ENCODE peak calls at places on chromosomes 13 and 19, in eight cellular contexts. One of them, this sample, is unnamed.

GRCh38 chr19:10228925-10229324 is 2.2 kb downstream of the S1PR2 start:
- DNase-seq in neural progenitor cell: peak
- DNase-seq in ovary: no peak
- DNase-seq in lower leg skin: no peak
- DNase-seq in choroid plexus epithelial cell: peak
- DNase-seq in kidney epithelial cell: no peak
- DNase-seq in aorta: no peak
- DNase-seq in GM23248: peak
- DNase-seq in this sample: no peak

GRCh38 chr19:46766569-46767317 is 20.5 kb upstream of the STRN4 start:
- DNase-seq in neural progenitor cell: peak
- DNase-seq in ovary: no peak
- DNase-seq in lower leg skin: no peak
- DNase-seq in choroid plexus epithelial cell: peak
- DNase-seq in kidney epithelial cell: no peak
- DNase-seq in aorta: peak
- DNase-seq in GM23248: peak
- DNase-seq in this sample: no peak

GRCh38 chr19:11752244-11752736 is 13.5 kb upstream of the ZNF823 start:
- DNase-seq in neural progenitor cell: no peak
- DNase-seq in ovary: no peak
- DNase-seq in lower leg skin: no peak
- DNase-seq in choroid plexus epithelial cell: no peak
- DNase-seq in kidney epithelial cell: no peak
- DNase-seq in aorta: no peak
- DNase-seq in GM23248: no peak
- DNase-seq in this sample: no peak

GRCh38 chr13:36029171-36029570 is 102.0 kb downstream of the DCLK1 start:
- DNase-seq in neural progenitor cell: no peak
- DNase-seq in ovary: no peak
- DNase-seq in lower leg skin: no peak
- DNase-seq in choroid plexus epithelial cell: peak
- DNase-seq in kidney epithelial cell: no peak
- DNase-seq in aorta: no peak
- DNase-seq in GM23248: peak
- DNase-seq in this sample: no peak

GRCh38 chr13:65133094-65133493 is 2097.0 kb downstream of the PCDH9 start:
- DNase-seq in neural progenitor cell: peak
- DNase-seq in ovary: no peak
- DNase-seq in lower leg skin: no peak
- DNase-seq in choroid plexus epithelial cell: no peak
- DNase-seq in kidney epithelial cell: no peak
- DNase-seq in aorta: no peak
- DNase-seq in GM23248: no peak
- DNase-seq in this sample: no peak

GRCh38 chr13:40987606-40988280 is 31.4 kb downstream of the ELF1 start:
- DNase-seq in neural progenitor cell: no peak
- DNase-seq in ovary: no peak
- DNase-seq in lower leg skin: no peak
- DNase-seq in choroid plexus epithelial cell: peak
- DNase-seq in kidney epithelial cell: no peak
- DNase-seq in aorta: no peak
- DNase-seq in GM23248: peak
- DNase-seq in this sample: no peak

GRCh38 chr13:95540848-95541247 is 11.7 kb upstream of the CLDN10 start:
- DNase-seq in neural progenitor cell: no peak
- DNase-seq in ovary: no peak
- DNase-seq in lower leg skin: no peak
- DNase-seq in choroid plexus epithelial cell: no peak
- DNase-seq in kidney epithelial cell: no peak
- DNase-seq in aorta: no peak
- DNase-seq in GM23248: no peak
- DNase-seq in this sample: no peak

GRCh38 chr13:113170503-113170902 is 12.1 kb downstream of the PROZ start:
- DNase-seq in neural progenitor cell: no peak
- DNase-seq in ovary: no peak
- DNase-seq in lower leg skin: peak
- DNase-seq in choroid plexus epithelial cell: no peak
- DNase-seq in kidney epithelial cell: no peak
- DNase-seq in aorta: no peak
- DNase-seq in GM23248: no peak
- DNase-seq in this sample: no peak

GRCh38 chr13:51564671-51565070 is 19.6 kb upstream of the WDFY2 start:
- DNase-seq in neural progenitor cell: no peak
- DNase-seq in ovary: no peak
- DNase-seq in lower leg skin: peak
- DNase-seq in choroid plexus epithelial cell: no peak
- DNase-seq in kidney epithelial cell: no peak
- DNase-seq in aorta: no peak
- DNase-seq in GM23248: no peak
- DNase-seq in this sample: no peak

GRCh38 chr19:8663920-8664670 is 33.7 kb downstream of the NFILZ start:
- DNase-seq in neural progenitor cell: no peak
- DNase-seq in ovary: no peak
- DNase-seq in lower leg skin: no peak
- DNase-seq in choroid plexus epithelial cell: no peak
- DNase-seq in kidney epithelial cell: no peak
- DNase-seq in aorta: peak
- DNase-seq in GM23248: no peak
- DNase-seq in this sample: no peak

GRCh38 chr13:94415484-94415883 is 64.0 kb downstream of the DCT start:
- DNase-seq in neural progenitor cell: peak
- DNase-seq in ovary: no peak
- DNase-seq in lower leg skin: no peak
- DNase-seq in choroid plexus epithelial cell: no peak
- DNase-seq in kidney epithelial cell: no peak
- DNase-seq in aorta: no peak
- DNase-seq in GM23248: no peak
- DNase-seq in this sample: no peak

GRCh38 chr13:39811051-39811450 is 155.6 kb downstream of the COG6 start:
- DNase-seq in neural progenitor cell: no peak
- DNase-seq in ovary: no peak
- DNase-seq in lower leg skin: no peak
- DNase-seq in choroid plexus epithelial cell: no peak
- DNase-seq in kidney epithelial cell: no peak
- DNase-seq in aorta: no peak
- DNase-seq in GM23248: no peak
- DNase-seq in this sample: no peak

GRCh38 chr13:90070362-90070761 is 1277.1 kb upstream of the MIR17HG start:
- DNase-seq in neural progenitor cell: no peak
- DNase-seq in ovary: no peak
- DNase-seq in lower leg skin: no peak
- DNase-seq in choroid plexus epithelial cell: peak
- DNase-seq in kidney epithelial cell: no peak
- DNase-seq in aorta: no peak
- DNase-seq in GM23248: peak
- DNase-seq in this sample: no peak

GRCh38 chr19:2446390-2446789 is 10.4 kb downstream of the LMNB2 start:
- DNase-seq in neural progenitor cell: no peak
- DNase-seq in ovary: no peak
- DNase-seq in lower leg skin: no peak
- DNase-seq in choroid plexus epithelial cell: no peak
- DNase-seq in kidney epithelial cell: no peak
- DNase-seq in aorta: no peak
- DNase-seq in GM23248: no peak
- DNase-seq in this sample: no peak

GRCh38 chr13:36377822-36378480 is 31.8 kb upstream of the SPART start:
- DNase-seq in neural progenitor cell: no peak
- DNase-seq in ovary: no peak
- DNase-seq in lower leg skin: no peak
- DNase-seq in choroid plexus epithelial cell: peak
- DNase-seq in kidney epithelial cell: no peak
- DNase-seq in aorta: no peak
- DNase-seq in GM23248: peak
- DNase-seq in this sample: peak

GRCh38 chr19:13098291-13099072 is 4.2 kb downstream of the LYL1 start:
- DNase-seq in neural progenitor cell: peak
- DNase-seq in ovary: peak
- DNase-seq in lower leg skin: no peak
- DNase-seq in choroid plexus epithelial cell: peak
- DNase-seq in kidney epithelial cell: no peak
- DNase-seq in aorta: no peak
- DNase-seq in GM23248: peak
- DNase-seq in this sample: no peak

GRCh38 chr19:11496391-11497163 is 9.1 kb downstream of the ZNF653 start:
- DNase-seq in neural progenitor cell: peak
- DNase-seq in ovary: peak
- DNase-seq in lower leg skin: peak
- DNase-seq in choroid plexus epithelial cell: peak
- DNase-seq in kidney epithelial cell: no peak
- DNase-seq in aorta: peak
- DNase-seq in GM23248: peak
- DNase-seq in this sample: peak

GRCh38 chr19:47778089-47778953 is at the start of gene SELENOW:
- DNase-seq in neural progenitor cell: peak
- DNase-seq in ovary: peak
- DNase-seq in lower leg skin: peak
- DNase-seq in choroid plexus epithelial cell: peak
- DNase-seq in kidney epithelial cell: no peak
- DNase-seq in aorta: peak
- DNase-seq in GM23248: peak
- DNase-seq in this sample: no peak

GRCh38 chr19:47779524-47780214 is 1.2 kb downstream of the SELENOW start:
- DNase-seq in neural progenitor cell: no peak
- DNase-seq in ovary: peak
- DNase-seq in lower leg skin: peak
- DNase-seq in choroid plexus epithelial cell: no peak
- DNase-seq in kidney epithelial cell: no peak
- DNase-seq in aorta: peak
- DNase-seq in GM23248: peak
- DNase-seq in this sample: no peak

GRCh38 chr19:47778954-47779351 is 450 bp downstream of the SELENOW start:
- DNase-seq in neural progenitor cell: peak
- DNase-seq in ovary: peak
- DNase-seq in lower leg skin: no peak
- DNase-seq in choroid plexus epithelial cell: peak
- DNase-seq in kidney epithelial cell: no peak
- DNase-seq in aorta: peak
- DNase-seq in GM23248: peak
- DNase-seq in this sample: no peak

GRCh38 chr19:47781590-47782318 is 3.3 kb downstream of the SELENOW start:
- DNase-seq in neural progenitor cell: no peak
- DNase-seq in ovary: peak
- DNase-seq in lower leg skin: no peak
- DNase-seq in choroid plexus epithelial cell: peak
- DNase-seq in kidney epithelial cell: no peak
- DNase-seq in aorta: no peak
- DNase-seq in GM23248: peak
- DNase-seq in this sample: no peak

GRCh38 chr19:47780215-47780551 is 1.7 kb downstream of the SELENOW start:
- DNase-seq in neural progenitor cell: no peak
- DNase-seq in ovary: no peak
- DNase-seq in lower leg skin: no peak
- DNase-seq in choroid plexus epithelial cell: no peak
- DNase-seq in kidney epithelial cell: no peak
- DNase-seq in aorta: no peak
- DNase-seq in GM23248: no peak
- DNase-seq in this sample: no peak
- H3K4me3 ChIP-seq in neural progenitor cell: peak
- H3K4me3 ChIP-seq in ovary: peak
- H3K4me3 ChIP-seq in lower leg skin: no peak
- H3K4me3 ChIP-seq in choroid plexus epithelial cell: peak
- H3K4me3 ChIP-seq in kidney epithelial cell: no peak
- H3K4me3 ChIP-seq in aorta: peak
- H3K4me3 ChIP-seq in GM23248: peak
- H3K4me3 ChIP-seq in this sample: peak

DNA sequence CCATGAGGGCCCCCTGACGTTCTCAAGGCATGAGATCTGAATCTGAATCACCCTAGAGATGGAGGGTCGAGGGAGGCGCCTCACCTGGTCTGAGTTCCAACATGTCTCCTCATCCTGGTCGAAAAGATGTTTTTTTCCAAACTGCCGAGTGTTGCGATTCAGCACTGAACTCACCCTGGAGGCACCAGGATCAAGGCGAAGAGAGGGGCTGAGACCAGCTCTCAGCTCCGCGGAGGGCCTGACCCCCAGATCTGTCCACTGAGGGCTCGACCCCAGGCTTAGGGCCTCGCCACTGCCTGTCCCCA is 555 bp downstream of the NR2C2AP start:
- DNase-seq in neural progenitor cell: peak
- DNase-seq in ovary: no peak
- DNase-seq in lower leg skin: no peak
- DNase-seq in choroid plexus epithelial cell: no peak
- DNase-seq in kidney epithelial cell: no peak
- DNase-seq in aorta: no peak
- DNase-seq in GM23248: peak
- DNase-seq in this sample: no peak
- H3K4me3 ChIP-seq in neural progenitor cell: peak
- H3K4me3 ChIP-seq in ovary: peak
- H3K4me3 ChIP-seq in lower leg skin: peak
- H3K4me3 ChIP-seq in choroid plexus epithelial cell: peak
- H3K4me3 ChIP-seq in kidney epithelial cell: peak
- H3K4me3 ChIP-seq in aorta: peak
- H3K4me3 ChIP-seq in GM23248: peak
- H3K4me3 ChIP-seq in this sample: peak

GRCh38 chr13:75507027-75508001 is 25.3 kb upstream of the TBC1D4 start:
- DNase-seq in neural progenitor cell: no peak
- DNase-seq in ovary: no peak
- DNase-seq in lower leg skin: no peak
- DNase-seq in choroid plexus epithelial cell: no peak
- DNase-seq in kidney epithelial cell: no peak
- DNase-seq in aorta: peak
- DNase-seq in GM23248: no peak
- DNase-seq in this sample: no peak
- H3K4me3 ChIP-seq in neural progenitor cell: no peak
- H3K4me3 ChIP-seq in ovary: no peak
- H3K4me3 ChIP-seq in lower leg skin: no peak
- H3K4me3 ChIP-seq in choroid plexus epithelial cell: no peak
- H3K4me3 ChIP-seq in kidney epithelial cell: no peak
- H3K4me3 ChIP-seq in aorta: no peak
- H3K4me3 ChIP-seq in GM23248: no peak
- H3K4me3 ChIP-seq in this sample: no peak

DNA sequence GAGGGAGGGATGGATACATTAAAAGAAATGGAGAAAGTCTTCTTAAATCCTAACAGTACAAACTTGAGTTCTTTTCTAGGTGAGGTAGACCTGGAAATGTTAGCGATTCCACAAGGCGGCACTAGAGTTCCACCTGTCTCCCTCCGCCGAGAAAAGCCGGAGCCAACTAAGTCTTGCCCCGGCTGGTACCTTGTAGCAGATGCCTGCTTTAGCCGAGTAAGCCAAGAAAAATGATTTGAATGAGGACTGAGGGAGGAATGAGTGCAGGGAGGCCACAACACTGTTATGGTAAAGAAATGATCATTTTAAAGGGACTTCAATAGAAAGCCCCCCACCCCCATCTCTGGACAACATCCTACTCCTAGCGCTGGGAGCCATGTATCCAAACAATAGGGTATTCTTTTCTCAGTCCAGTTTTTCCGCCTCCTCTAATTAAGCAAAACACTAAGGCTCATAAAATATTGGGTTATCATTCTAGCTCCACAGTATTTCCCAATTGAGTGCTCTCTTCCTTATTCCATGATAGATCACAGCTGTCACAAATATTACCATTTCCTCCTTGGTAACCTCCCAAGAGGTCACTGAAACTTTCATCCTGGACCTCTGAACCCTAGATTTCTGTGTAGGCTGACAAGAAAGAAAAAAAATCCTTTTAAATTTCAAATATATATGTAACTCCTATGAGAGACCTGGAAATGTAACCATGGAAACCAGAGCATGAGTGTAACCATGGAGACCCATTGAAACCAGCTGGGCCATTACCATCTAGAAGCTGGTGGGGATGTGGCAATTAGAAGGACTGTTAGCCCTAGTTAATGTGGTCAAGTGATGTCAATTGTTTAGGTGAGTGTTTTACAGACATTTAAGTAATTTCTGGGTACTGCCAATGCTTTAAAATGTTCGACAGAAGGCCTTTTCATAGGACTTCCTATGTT is 58.3 kb downstream of the GPALPP1 start:
- DNase-seq in neural progenitor cell: peak
- DNase-seq in ovary: peak
- DNase-seq in lower leg skin: peak
- DNase-seq in choroid plexus epithelial cell: peak
- DNase-seq in kidney epithelial cell: no peak
- DNase-seq in aorta: peak
- DNase-seq in GM23248: peak
- DNase-seq in this sample: peak
- H3K4me3 ChIP-seq in neural progenitor cell: peak
- H3K4me3 ChIP-seq in ovary: peak
- H3K4me3 ChIP-seq in lower leg skin: no peak
- H3K4me3 ChIP-seq in choroid plexus epithelial cell: peak
- H3K4me3 ChIP-seq in kidney epithelial cell: peak
- H3K4me3 ChIP-seq in aorta: no peak
- H3K4me3 ChIP-seq in GM23248: peak
- H3K4me3 ChIP-seq in this sample: peak